ENCODE peak calls at places on chromosomes 6 and 20, in eight cellular contexts. S, W, T, I, P, J, G and Y are unnamed samples.
A peak's percentile ranks its signal among the peaks of the same experiment; 100 is the strongest.

GRCh38 chr6:89281779-89282246 is 33.3 kb downstream of the GABRR2 start:
- DNase-seq in G (peak; percentile 84), I (peak; percentile 65), T (peak; percentile 75), P (peak; percentile 44), W (peak; percentile 66), S (no peak), J (no peak), Y (no peak)

GRCh38 chr20:17612287-17612974 is 42.6 kb downstream of the DSTN start:
- DNase-seq in J (peak; percentile 41), W (no peak), P (peak; percentile 39), G (peak; percentile 21), I (peak; percentile 3), T (no peak), S (peak; percentile 73), Y (no peak)

GRCh38 chr20:57951549-57951948 is 241.7 kb upstream of the PMEPA1 start:
- DNase-seq in T (no peak), S (no peak), W (no peak), I (no peak), J (no peak), G (no peak), P (no peak), Y (no peak)

GRCh38 chr6:133701633-133702331 is 187.1 kb upstream of the TCF21 start:
- DNase-seq in I (no peak), J (no peak), W (no peak), P (no peak), T (peak; percentile 97), G (no peak), S (no peak), Y (no peak)

GRCh38 chr6:127858992-127859391 is 41.9 kb downstream of the THEMIS start:
- DNase-seq in S (no peak), T (no peak), I (no peak), G (peak; percentile 11), W (no peak), P (no peak), J (no peak), Y (no peak)

GRCh38 chr20:47205577-47206123 is 150.8 kb downstream of the ZMYND8 start:
- DNase-seq in S (no peak), J (no peak), I (peak; percentile 78), G (peak; percentile 74), T (peak; percentile 76), W (peak; percentile 77), P (peak; percentile 78), Y (peak; percentile 38)

GRCh38 chr6:134410531-134410930 is 92.6 kb upstream of the SGK1 start:
- DNase-seq in W (no peak), T (no peak), P (no peak), S (no peak), G (no peak), J (no peak), I (no peak), Y (no peak)

GRCh38 chr6:38157905-38158304 is 338.4 kb downstream of the ZFAND3 start:
- DNase-seq in G (no peak), T (no peak), S (no peak), I (no peak), W (no peak), P (no peak), J (no peak), Y (no peak)

GRCh38 chr20:51862796-51863195 is 60.5 kb upstream of the SALL4 start:
- DNase-seq in S (no peak), J (no peak), I (no peak), P (no peak), T (no peak), G (no peak), W (no peak), Y (no peak)

GRCh38 chr6:2478200-2478599 is 232.8 kb upstream of the GMDS start:
- DNase-seq in G (no peak), I (no peak), W (no peak), T (no peak), J (no peak), S (no peak), P (no peak), Y (no peak)

GRCh38 chr6:43376551-43376981 is 7.1 kb upstream of the ZNF318 start:
- DNase-seq in J (no peak), T (no peak), P (no peak), G (no peak), S (no peak), I (no peak), W (no peak), Y (no peak)

GRCh38 chr6:71478834-71479541 is 190.4 kb downstream of the OGFRL1 start:
- DNase-seq in J (no peak), W (no peak), P (no peak), T (no peak), S (no peak), G (peak; percentile 64), I (no peak), Y (no peak)

GRCh38 chr20:47360207-47360488 is 3.6 kb upstream of the ZMYND8 start:
- DNase-seq in I (no peak), T (no peak), J (peak; percentile 87), S (peak; percentile 79), W (no peak), G (no peak), P (peak; percentile 69), Y (peak; percentile 90)

GRCh38 chr20:50208085-50208491 is 17.5 kb downstream of the CEBPB start:
- DNase-seq in I (no peak), W (no peak), T (no peak), P (no peak), J (no peak), S (no peak), G (no peak), Y (no peak)

DNA sequence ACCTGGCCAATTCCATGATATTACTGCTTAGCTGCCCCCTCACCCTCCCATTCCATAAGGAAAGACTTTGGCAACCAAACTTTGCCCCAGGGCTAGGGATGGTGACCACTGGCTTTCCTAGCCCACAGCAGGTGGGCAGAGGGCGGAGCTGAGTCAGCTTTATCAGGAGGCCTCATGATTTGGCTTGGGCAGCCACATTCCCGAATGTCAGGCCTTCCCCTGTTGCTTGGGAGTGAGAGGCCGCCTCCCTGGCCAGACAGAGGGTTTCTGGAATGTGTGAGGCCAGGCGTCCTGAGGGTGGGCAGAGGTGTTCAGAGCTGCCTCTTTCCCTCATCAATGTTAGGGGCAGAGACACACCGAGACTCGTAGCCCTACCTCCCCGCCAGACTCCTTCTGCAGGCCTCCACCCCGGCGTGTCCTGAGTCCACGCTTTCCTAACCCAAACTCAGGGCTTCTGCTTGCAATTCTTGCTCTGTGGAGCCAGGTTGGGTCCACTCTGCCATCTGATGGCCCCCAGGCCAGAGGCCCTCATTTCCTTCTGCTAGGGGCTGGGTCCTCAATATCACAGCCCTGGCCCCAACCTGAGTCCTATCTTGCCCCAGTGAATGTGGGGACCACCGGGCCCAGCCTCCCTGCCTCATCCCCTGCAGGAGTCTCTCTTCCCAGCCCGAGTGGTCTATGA is 19.3 kb downstream of the UQCC2 start:
- DNase-seq in J (no peak), I (no peak), S (no peak), P (no peak), T (no peak), G (peak; percentile 64), W (no peak), Y (no peak)
- H3K4me1 ChIP-seq in J (peaks cover 24% of the 10 kb centered on the region), I (peaks cover 31% of the 10 kb centered on the region), S (peaks cover 48% of the 10 kb centered on the region), P (no peaks in the 10 kb centered on the region), T (peaks cover 30% of the 10 kb centered on the region), G (no peaks in the 10 kb centered on the region), W (peaks cover 3% of the 10 kb centered on the region), Y (peaks cover 13% of the 10 kb centered on the region)

DNA sequence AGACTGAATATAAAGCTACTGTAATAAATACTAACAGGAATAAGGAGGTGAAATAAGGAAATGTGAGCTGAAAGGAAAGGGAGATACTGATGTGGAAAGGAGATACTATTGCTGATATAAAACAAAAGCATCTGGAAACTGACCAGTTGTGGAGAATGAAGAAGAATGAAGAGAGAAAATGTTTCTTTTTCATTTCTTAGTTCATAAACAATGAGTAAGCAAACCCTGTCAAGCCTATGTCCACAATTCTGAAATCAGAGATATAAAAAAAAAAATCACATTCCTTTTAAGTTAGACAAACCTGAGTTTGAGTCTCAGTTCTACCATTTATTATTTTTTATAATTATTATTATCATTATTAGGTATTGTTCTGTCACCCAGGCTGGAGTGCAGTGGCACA is 121.6 kb upstream of the GJE1 start:
- DNase-seq in I (no peak), T (no peak), P (no peak), S (no peak), J (no peak), G (no peak), W (no peak), Y (no peak)
- TF ChIP-seq POLR2AphosphoS5 in I (no peak), T (no peak), P (no peak), S (no peak), J (no peak), G (no peak), W (no peak), Y (no peak)

DNA sequence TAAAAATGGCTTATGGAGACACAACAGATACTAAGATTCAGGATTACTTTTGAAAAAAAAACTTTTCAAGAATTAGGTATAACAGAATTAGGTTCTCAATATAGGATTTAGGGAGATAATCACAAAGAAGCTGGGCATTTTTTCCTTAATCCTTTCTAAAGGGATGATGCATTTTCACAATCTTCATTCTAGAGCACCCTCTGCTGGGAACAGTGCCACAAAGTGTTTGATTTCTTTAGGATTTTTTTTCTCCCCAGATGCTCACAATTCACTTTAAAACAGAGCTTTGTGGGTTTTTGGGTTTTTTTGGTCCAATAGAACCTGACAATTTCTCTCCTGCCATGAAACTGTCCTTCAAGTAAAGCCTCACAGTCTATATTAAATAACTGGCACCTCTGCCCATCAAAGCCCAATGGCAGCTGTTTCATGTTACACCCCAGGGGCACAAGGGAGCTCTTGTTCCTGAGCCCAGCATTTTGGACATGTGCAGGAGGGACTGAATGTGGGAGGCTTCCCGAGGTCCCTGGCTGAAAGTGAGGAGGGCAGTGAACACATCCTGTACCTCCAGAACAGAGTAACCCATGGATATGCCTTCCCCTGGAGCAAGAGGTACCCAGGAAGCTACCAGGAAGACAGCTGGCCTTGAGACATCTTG is 39.7 kb downstream of the PREP start:
- DNase-seq in G (peak; percentile 32), S (no peak), I (peak; percentile 28), W (no peak), P (no peak), J (no peak), T (no peak), Y (no peak)
- H3K4me1 ChIP-seq in G (no peaks in the 10 kb centered on the region), S (peaks cover 7% of the 10 kb centered on the region), I (peaks cover 8% of the 10 kb centered on the region), W (no peaks in the 10 kb centered on the region), P (no peaks in the 10 kb centered on the region), J (no peaks in the 10 kb centered on the region), T (no peaks in the 10 kb centered on the region), Y (no peaks in the 10 kb centered on the region)

DNA sequence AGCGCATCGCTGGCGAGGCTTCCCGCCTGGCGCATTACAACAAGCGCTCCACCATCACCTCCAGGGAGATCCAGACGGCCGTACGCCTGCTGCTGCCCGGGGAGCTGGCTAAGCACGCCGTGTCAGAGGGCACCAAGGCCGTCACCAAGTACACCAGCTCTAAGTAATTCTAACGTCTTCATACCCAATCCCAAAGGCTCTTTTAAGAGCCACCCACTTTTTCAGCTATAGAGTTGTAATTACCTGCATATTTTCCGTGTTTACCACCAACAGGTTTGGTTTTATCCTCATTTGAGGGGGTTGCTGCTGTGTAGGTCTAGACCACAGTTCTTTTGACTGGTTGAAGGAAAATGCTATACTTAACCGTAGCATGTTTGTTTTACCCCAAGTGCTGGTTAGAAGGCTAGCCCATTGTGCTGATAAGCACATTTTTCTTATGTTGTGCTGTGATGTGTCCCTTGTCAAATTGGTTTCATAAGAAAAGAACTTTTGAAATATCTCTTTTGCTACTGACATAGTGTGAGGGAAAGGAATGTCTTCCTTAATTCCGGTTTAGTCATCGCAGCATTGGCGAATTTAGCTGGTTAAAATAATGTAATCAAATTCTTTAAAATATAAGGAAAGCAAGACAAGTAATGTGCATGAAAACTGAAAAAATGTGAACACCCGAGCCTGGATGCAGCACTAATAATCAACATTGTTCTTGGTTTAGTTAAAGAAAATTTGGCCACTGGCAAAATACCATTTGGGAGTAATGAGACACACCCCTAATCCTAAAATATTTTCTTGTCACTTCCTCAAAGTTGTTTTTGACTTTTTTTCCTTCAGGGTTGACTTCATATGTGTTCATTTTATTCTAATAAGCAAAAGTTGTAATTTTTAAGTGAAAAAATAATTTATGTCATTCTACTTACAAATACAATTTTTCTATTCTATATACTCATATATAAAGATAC is 112.8 kb downstream of the HFE start:
- DNase-seq in J (no peak), P (no peak), W (peak; percentile 27), T (peak; percentile 65), I (no peak), S (no peak), G (peak; percentile 52), Y (no peak)
- TF ChIP-seq POLR2AphosphoS5 in J (no peak), P (peak; percentile 76), W (no peak), T (peak; percentile 76), I (peak; percentile 43), S (no peak), G (no peak), Y (no peak)